ENCODE peak calls at places on chromosomes 16 and 17, in eight cellular contexts. A, Q, I, Z, K, H, L and T are unnamed samples.

GRCh38 chr17:68381076-68381900 is 76.0 kb downstream of the WIPI1 start:
- DNase-seq in A (no peak), Q (no peak), I (no peak), Z (no peak), K (no peak), H (no peak), L (peak; percentile 41), T (no peak)

GRCh38 chr17:67253379-67253778 is 8.4 kb upstream of the HELZ start:
- DNase-seq in A (no peak), Q (no peak), I (no peak), Z (no peak), K (no peak), H (no peak), L (no peak), T (no peak)

GRCh38 chr17:50264263-50265113 is 9.8 kb upstream of the TMEM92 start:
- DNase-seq in A (no peak), Q (no peak), I (no peak), Z (no peak), K (no peak), H (no peak), L (no peak), T (no peak)

GRCh38 chr17:9322298-9322697 is 253.3 kb downstream of the STX8 start:
- DNase-seq in A (no peak), Q (no peak), I (no peak), Z (no peak), K (no peak), H (no peak), L (no peak), T (no peak)

GRCh38 chr17:51056813-51057510 is 63.7 kb downstream of the SPAG9 start:
- DNase-seq in A (peak; percentile 23), Q (peak; percentile 29), I (peak; percentile 7), Z (peak; percentile 40), K (no peak), H (peak; percentile 71), L (no peak), T (no peak)

GRCh38 chr16:54411555-54411954 is 125.0 kb upstream of the IRX3 start:
- DNase-seq in A (no peak), Q (no peak), I (no peak), Z (peak; percentile 34), K (no peak), H (no peak), L (peak; percentile 56), T (no peak)

GRCh38 chr16:79962962-79963361 is 362.4 kb upstream of the MAF start:
- DNase-seq in A (no peak), Q (no peak), I (no peak), Z (no peak), K (no peak), H (no peak), L (no peak), T (no peak)

GRCh38 chr16:20409398-20410152 is at the start of gene ACSM5:
- DNase-seq in A (peak; percentile 47), Q (no peak), I (peak; percentile 56), Z (no peak), K (no peak), H (no peak), L (peak; percentile 75), T (no peak)

GRCh38 chr17:77831497-77832179 is 126.9 kb upstream of the TNRC6C start:
- DNase-seq in A (no peak), Q (no peak), I (no peak), Z (no peak), K (no peak), H (no peak), L (no peak), T (no peak)

GRCh38 chr17:4636474-4637100 is 4.9 kb downstream of the ALOX15 start:
- DNase-seq in A (no peak), Q (no peak), I (no peak), Z (no peak), K (no peak), H (peak; percentile 34), L (no peak), T (no peak)